ENCODE peak calls at places on chromosomes 12 and 14, in six cellular contexts. One of them, this sample, is unnamed.

GRCh38 chr12:100163416-100164152 is 20.9 kb upstream of the BLTP3B start:
- DNase-seq in IMR-90: peak
- DNase-seq in H9: peak
- DNase-seq in mesendoderm: peak
- DNase-seq in H1: peak
- DNase-seq in mesenchymal stem cell: peak
- DNase-seq in this sample: peak

GRCh38 chr12:5140190-5140589 is 96.5 kb downstream of the KCNA5 start:
- DNase-seq in IMR-90: peak
- DNase-seq in H9: no peak
- DNase-seq in mesendoderm: no peak
- DNase-seq in H1: no peak
- DNase-seq in mesenchymal stem cell: peak
- DNase-seq in this sample: no peak

GRCh38 chr12:93173178-93173957 is 204.4 kb upstream of the NUDT4 start:
- DNase-seq in IMR-90: peak
- DNase-seq in H9: no peak
- DNase-seq in mesendoderm: no peak
- DNase-seq in H1: no peak
- DNase-seq in mesenchymal stem cell: no peak
- DNase-seq in this sample: no peak

GRCh38 chr12:94870511-94870910 is 133.0 kb downstream of the NDUFA12 start:
- DNase-seq in IMR-90: no peak
- DNase-seq in H9: no peak
- DNase-seq in mesendoderm: no peak
- DNase-seq in H1: no peak
- DNase-seq in mesenchymal stem cell: no peak
- DNase-seq in this sample: no peak

GRCh38 chr12:39638178-39638577 is 18.6 kb upstream of the ABCD2 start:
- DNase-seq in IMR-90: no peak
- DNase-seq in H9: no peak
- DNase-seq in mesendoderm: no peak
- DNase-seq in H1: no peak
- DNase-seq in mesenchymal stem cell: no peak
- DNase-seq in this sample: no peak

GRCh38 chr14:52950410-52950897 is 396 bp downstream of the FERMT2 start:
- DNase-seq in IMR-90: peak
- DNase-seq in H9: peak
- DNase-seq in mesendoderm: peak
- DNase-seq in H1: peak
- DNase-seq in mesenchymal stem cell: peak
- DNase-seq in this sample: peak

GRCh38 chr12:41972196-41972994 is 172.3 kb downstream of the GXYLT1 start:
- DNase-seq in IMR-90: no peak
- DNase-seq in H9: no peak
- DNase-seq in mesendoderm: no peak
- DNase-seq in H1: no peak
- DNase-seq in mesenchymal stem cell: peak
- DNase-seq in this sample: no peak

GRCh38 chr14:54483848-54484247 is 4.9 kb downstream of the GMFB start:
- DNase-seq in IMR-90: no peak
- DNase-seq in H9: no peak
- DNase-seq in mesendoderm: no peak
- DNase-seq in H1: no peak
- DNase-seq in mesenchymal stem cell: no peak
- DNase-seq in this sample: no peak

GRCh38 chr12:52903855-52904508 is 894 bp downstream of the KRT8 start:
- DNase-seq in IMR-90: no peak
- DNase-seq in H9: peak
- DNase-seq in mesendoderm: peak
- DNase-seq in H1: peak
- DNase-seq in mesenchymal stem cell: peak
- DNase-seq in this sample: peak

GRCh38 chr12:46948936-46949555 is 123.2 kb upstream of the SLC38A4 start:
- DNase-seq in IMR-90: no peak
- DNase-seq in H9: no peak
- DNase-seq in mesendoderm: no peak
- DNase-seq in H1: no peak
- DNase-seq in mesenchymal stem cell: no peak
- DNase-seq in this sample: no peak

GRCh38 chr12:103742349-103742784 is 98.7 kb downstream of the NT5DC3 start:
- DNase-seq in IMR-90: no peak
- DNase-seq in H9: no peak
- DNase-seq in mesendoderm: no peak
- DNase-seq in H1: no peak
- DNase-seq in mesenchymal stem cell: no peak
- DNase-seq in this sample: no peak

GRCh38 chr14:103542545-103543088 is 13.6 kb downstream of the TRMT61A start:
- DNase-seq in IMR-90: no peak
- DNase-seq in H9: peak
- DNase-seq in mesendoderm: peak
- DNase-seq in H1: peak
- DNase-seq in mesenchymal stem cell: no peak
- DNase-seq in this sample: peak

GRCh38 chr14:54355698-54356097 is 41.1 kb upstream of the CDKN3 start:
- DNase-seq in IMR-90: no peak
- DNase-seq in H9: no peak
- DNase-seq in mesendoderm: no peak
- DNase-seq in H1: no peak
- DNase-seq in mesenchymal stem cell: no peak
- DNase-seq in this sample: no peak

GRCh38 chr12:46240436-46240835 is 28.4 kb downstream of the SLC38A1 start:
- DNase-seq in IMR-90: no peak
- DNase-seq in H9: no peak
- DNase-seq in mesendoderm: no peak
- DNase-seq in H1: no peak
- DNase-seq in mesenchymal stem cell: no peak
- DNase-seq in this sample: no peak

GRCh38 chr14:95046711-95047681 is 110.3 kb downstream of the DICER1 start:
- DNase-seq in IMR-90: peak
- DNase-seq in H9: peak
- DNase-seq in mesendoderm: no peak
- DNase-seq in H1: no peak
- DNase-seq in mesenchymal stem cell: peak
- DNase-seq in this sample: no peak

GRCh38 chr12:52903285-52903854 is 1.5 kb downstream of the KRT8 start:
- DNase-seq in IMR-90: peak
- DNase-seq in H9: peak
- DNase-seq in mesendoderm: peak
- DNase-seq in H1: peak
- DNase-seq in mesenchymal stem cell: peak
- DNase-seq in this sample: peak

GRCh38 chr12:5723711-5724252 is 221.3 kb downstream of the ANO2 start:
- DNase-seq in IMR-90: no peak
- DNase-seq in H9: peak
- DNase-seq in mesendoderm: no peak
- DNase-seq in H1: no peak
- DNase-seq in mesenchymal stem cell: no peak
- DNase-seq in this sample: no peak

GRCh38 chr14:68922201-68922613 is 56.9 kb downstream of the ACTN1 start:
- DNase-seq in IMR-90: no peak
- DNase-seq in H9: no peak
- DNase-seq in mesendoderm: no peak
- DNase-seq in H1: no peak
- DNase-seq in mesenchymal stem cell: no peak
- DNase-seq in this sample: no peak

GRCh38 chr12:26135010-26135420 is 10.2 kb upstream of the BHLHE41 start:
- DNase-seq in IMR-90: no peak
- DNase-seq in H9: no peak
- DNase-seq in mesendoderm: no peak
- DNase-seq in H1: no peak
- DNase-seq in mesenchymal stem cell: no peak
- DNase-seq in this sample: no peak

GRCh38 chr12:123076604-123077297 is 74.1 kb downstream of the PITPNM2 start:
- DNase-seq in IMR-90: no peak
- DNase-seq in H9: no peak
- DNase-seq in mesendoderm: no peak
- DNase-seq in H1: no peak
- DNase-seq in mesenchymal stem cell: no peak
- DNase-seq in this sample: no peak

GRCh38 chr14:96384740-96385139 is 7.2 kb upstream of the AK7 start:
- DNase-seq in IMR-90: no peak
- DNase-seq in H9: no peak
- DNase-seq in mesendoderm: no peak
- DNase-seq in H1: no peak
- DNase-seq in mesenchymal stem cell: no peak
- DNase-seq in this sample: no peak
- H2BK15ac ChIP-seq in IMR-90: no peak
- H2BK15ac ChIP-seq in H9: no peak
- H2BK15ac ChIP-seq in mesendoderm: no peak
- H2BK15ac ChIP-seq in H1: no peak
- H2BK15ac ChIP-seq in mesenchymal stem cell: no peak
- H2BK15ac ChIP-seq in this sample: no peak

DNA sequence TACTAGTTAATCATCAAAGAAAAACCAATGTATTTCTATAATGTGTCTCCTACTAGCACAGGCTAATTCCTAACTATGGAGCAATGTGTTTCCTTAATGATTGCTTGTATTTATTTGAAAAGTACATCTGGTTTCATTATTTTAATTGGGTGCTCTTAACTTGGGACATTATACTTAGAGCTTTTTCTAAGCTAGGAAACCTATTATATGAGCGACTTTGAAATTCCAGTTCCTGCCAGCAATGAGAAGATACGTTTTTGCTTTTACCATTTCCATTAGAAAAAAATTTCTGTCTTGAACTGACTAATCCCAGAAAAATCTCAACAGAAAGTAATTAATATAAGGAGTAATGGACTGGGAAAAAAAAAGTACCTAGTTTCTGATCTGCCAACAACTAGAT is 1765.3 kb upstream of the FLRT2 start:
- DNase-seq in IMR-90: no peak
- DNase-seq in H9: no peak
- DNase-seq in mesendoderm: no peak
- DNase-seq in H1: no peak
- DNase-seq in mesenchymal stem cell: no peak
- DNase-seq in this sample: no peak
- H2BK120ac ChIP-seq in IMR-90: no peak
- H2BK120ac ChIP-seq in H9: no peak
- H2BK120ac ChIP-seq in mesendoderm: no peak
- H2BK120ac ChIP-seq in H1: no peak
- H2BK120ac ChIP-seq in mesenchymal stem cell: no peak
- H2BK120ac ChIP-seq in this sample: no peak

GRCh38 chr14:29906256-29906885 is 21.3 kb downstream of the PRKD1 start:
- DNase-seq in IMR-90: peak
- DNase-seq in H9: no peak
- DNase-seq in mesendoderm: peak
- DNase-seq in H1: no peak
- DNase-seq in mesenchymal stem cell: no peak
- DNase-seq in this sample: no peak
- H2BK15ac ChIP-seq in IMR-90: peak
- H2BK15ac ChIP-seq in H9: no peak
- H2BK15ac ChIP-seq in mesendoderm: no peak
- H2BK15ac ChIP-seq in H1: no peak
- H2BK15ac ChIP-seq in mesenchymal stem cell: no peak
- H2BK15ac ChIP-seq in this sample: no peak

DNA sequence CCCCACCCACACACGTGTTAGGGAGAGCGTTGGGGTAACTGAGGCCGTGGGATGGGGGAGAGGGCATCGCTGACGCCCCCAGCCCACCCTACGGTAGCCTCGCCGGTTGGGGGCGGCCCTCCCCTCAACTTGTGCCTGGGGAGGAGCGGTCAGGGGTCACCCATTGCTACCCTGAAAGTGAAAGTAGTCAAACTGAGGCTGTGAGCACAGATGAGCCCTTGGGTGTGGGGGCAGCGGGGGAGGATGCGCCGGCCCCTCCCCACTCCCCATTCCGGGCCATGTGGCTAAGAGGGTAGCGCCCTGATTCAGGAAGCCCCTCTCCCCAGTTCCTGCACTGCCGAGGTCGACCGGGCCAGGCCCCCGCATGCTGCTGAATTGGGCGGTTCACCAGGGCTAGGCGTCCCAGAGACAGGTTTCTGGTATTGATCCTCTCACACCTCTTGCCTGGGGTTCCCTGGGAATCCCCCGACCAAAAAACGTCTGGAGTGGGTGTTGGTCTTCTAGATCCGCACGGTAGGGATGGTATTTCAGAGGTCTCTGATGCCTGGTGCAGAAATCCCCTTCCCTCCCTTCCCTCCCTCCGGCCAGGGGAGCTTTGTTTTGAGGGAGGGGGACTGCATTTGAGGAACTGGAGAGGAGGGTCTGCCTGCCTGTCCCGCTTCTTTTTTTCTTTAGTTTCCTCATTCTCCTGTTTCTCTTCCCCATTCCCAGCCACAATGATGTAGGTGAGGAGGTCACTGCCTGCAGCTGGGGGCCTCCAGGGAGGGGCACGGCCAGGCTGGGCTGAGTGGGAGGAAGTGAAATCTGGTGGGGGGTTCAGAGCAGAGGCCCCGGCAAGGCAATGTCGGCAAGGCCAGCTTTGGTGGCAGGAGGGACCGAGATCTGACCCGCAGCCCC is 999 bp downstream of the SH2B3 start:
- DNase-seq in IMR-90: no peak
- DNase-seq in H9: no peak
- DNase-seq in mesendoderm: no peak
- DNase-seq in H1: no peak
- DNase-seq in mesenchymal stem cell: peak
- DNase-seq in this sample: no peak
- H2BK120ac ChIP-seq in IMR-90: peak
- H2BK120ac ChIP-seq in H9: no peak
- H2BK120ac ChIP-seq in mesendoderm: peak
- H2BK120ac ChIP-seq in H1: no peak
- H2BK120ac ChIP-seq in mesenchymal stem cell: peak
- H2BK120ac ChIP-seq in this sample: no peak

DNA sequence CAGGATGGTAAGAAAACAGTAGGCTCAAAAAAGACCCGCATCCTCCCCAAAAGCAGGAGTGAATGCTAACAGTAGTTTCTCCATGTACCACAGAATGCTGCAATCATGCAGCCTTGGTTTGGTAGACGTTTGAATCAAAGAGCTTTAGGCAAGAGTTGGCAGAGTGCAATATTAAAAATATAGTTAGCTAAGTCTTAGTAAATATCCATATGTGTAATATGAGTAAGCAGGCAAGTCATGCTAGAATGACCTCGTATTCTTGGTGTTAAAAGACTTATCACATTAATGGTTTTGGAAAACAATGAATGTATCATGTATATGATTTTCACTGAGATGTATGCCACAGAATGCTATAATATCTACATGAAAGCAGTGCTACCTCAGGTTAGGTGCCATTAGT is 18.8 kb upstream of the KLRF1 start:
- DNase-seq in IMR-90: no peak
- DNase-seq in H9: no peak
- DNase-seq in mesendoderm: no peak
- DNase-seq in H1: no peak
- DNase-seq in mesenchymal stem cell: no peak
- DNase-seq in this sample: no peak
- H2BK15ac ChIP-seq in IMR-90: no peak
- H2BK15ac ChIP-seq in H9: no peak
- H2BK15ac ChIP-seq in mesendoderm: no peak
- H2BK15ac ChIP-seq in H1: no peak
- H2BK15ac ChIP-seq in mesenchymal stem cell: no peak
- H2BK15ac ChIP-seq in this sample: no peak

This sample was measured in neuronal stem cell.